ENCODE peak calls at places on chromosomes 16 and 17, in four cellular contexts. K is GM12878, L is H1, A is heart right ventricle. D is an unnamed sample.

GRCh38 chr16:86905302-86905701 is 327.0 kb downstream of the FOXL1 start:
- DNase-seq in K (no peak), A (no peak), L (no peak), D (no peak)

GRCh38 chr16:86034421-86034919 is 135.5 kb downstream of the IRF8 start:
- DNase-seq in L (no peak), A (no peak), K (no peak), D (no peak)

GRCh38 chr17:77119668-77120301 is 21.0 kb upstream of the SEC14L1 start:
- DNase-seq in A (no peak), K (no peak), L (no peak), D (no peak)

GRCh38 chr16:25299792-25300590 is 42.3 kb upstream of the ZKSCAN2 start:
- DNase-seq in A (no peak), K (no peak), L (no peak), D (no peak)

GRCh38 chr17:48596000-48596734 is 2.6 kb upstream of the HOXB5 start:
- DNase-seq in K (no peak), L (no peak), A (no peak), D (no peak)

GRCh38 chr16:54447606-54448440 is 161.2 kb upstream of the IRX3 start:
- DNase-seq in L (no peak), A (no peak), K (no peak), D (no peak)

GRCh38 chr16:23486480-23486879 is 23.8 kb downstream of the GGA2 start:
- DNase-seq in L (no peak), K (no peak), A (no peak), D (no peak)

GRCh38 chr16:12542818-12543699 is 260.6 kb downstream of the CPPED1 start:
- DNase-seq in K (no peak), L (no peak), A (no peak), D (no peak)

GRCh38 chr17:6797718-6798351 is 21.8 kb downstream of the FBXO39 start:
- DNase-seq in L (no peak), A (no peak), K (no peak), D (no peak)

GRCh38 chr16:48409839-48410610 is 24.8 kb upstream of the SIAH1 start:
- DNase-seq in K (no peak), A (no peak), L (no peak), D (no peak)

GRCh38 chr16:62940573-62940972 is 904.3 kb upstream of the CDH8 start:
- DNase-seq in L (no peak), K (no peak), A (no peak), D (no peak)

GRCh38 chr17:76452646-76453430 is at the start of gene UBE2O:
- DNase-seq in K (no peak), L (peak; percentile 98), A (peak; percentile 91), D (peak; percentile 81)

GRCh38 chr16:9053006-9053601 is 38.3 kb upstream of the HAPSTR1 start:
- DNase-seq in K (no peak), L (peak; percentile 86), A (peak; percentile 32), D (peak; percentile 37)

GRCh38 chr17:10172241-10172741 is 26.1 kb downstream of the GAS7 start:
- DNase-seq in L (no peak), A (no peak), K (no peak), D (no peak)

GRCh38 chr17:49633762-49634486 is 44.0 kb downstream of the SPOP start:
- DNase-seq in K (no peak), A (no peak), L (no peak), D (no peak)

GRCh38 chr17:539048-539447 is 175.6 kb downstream of the VPS53 start:
- DNase-seq in L (no peak), K (no peak), A (no peak), D (no peak)

GRCh38 chr16:71311553-71312158 is 22.5 kb upstream of the CMTR2 start:
- DNase-seq in A (no peak), L (peak; percentile 70), K (no peak), D (no peak)

GRCh38 chr17:42843358-42843934 is 934 bp upstream of the AOC2 start:
- DNase-seq in A (no peak), K (no peak), L (no peak), D (no peak)

GRCh38 chr16:49958474-49958873 is 66.6 kb upstream of the CNEP1R1 start:
- DNase-seq in L (no peak), K (no peak), A (no peak), D (no peak)

DNA sequence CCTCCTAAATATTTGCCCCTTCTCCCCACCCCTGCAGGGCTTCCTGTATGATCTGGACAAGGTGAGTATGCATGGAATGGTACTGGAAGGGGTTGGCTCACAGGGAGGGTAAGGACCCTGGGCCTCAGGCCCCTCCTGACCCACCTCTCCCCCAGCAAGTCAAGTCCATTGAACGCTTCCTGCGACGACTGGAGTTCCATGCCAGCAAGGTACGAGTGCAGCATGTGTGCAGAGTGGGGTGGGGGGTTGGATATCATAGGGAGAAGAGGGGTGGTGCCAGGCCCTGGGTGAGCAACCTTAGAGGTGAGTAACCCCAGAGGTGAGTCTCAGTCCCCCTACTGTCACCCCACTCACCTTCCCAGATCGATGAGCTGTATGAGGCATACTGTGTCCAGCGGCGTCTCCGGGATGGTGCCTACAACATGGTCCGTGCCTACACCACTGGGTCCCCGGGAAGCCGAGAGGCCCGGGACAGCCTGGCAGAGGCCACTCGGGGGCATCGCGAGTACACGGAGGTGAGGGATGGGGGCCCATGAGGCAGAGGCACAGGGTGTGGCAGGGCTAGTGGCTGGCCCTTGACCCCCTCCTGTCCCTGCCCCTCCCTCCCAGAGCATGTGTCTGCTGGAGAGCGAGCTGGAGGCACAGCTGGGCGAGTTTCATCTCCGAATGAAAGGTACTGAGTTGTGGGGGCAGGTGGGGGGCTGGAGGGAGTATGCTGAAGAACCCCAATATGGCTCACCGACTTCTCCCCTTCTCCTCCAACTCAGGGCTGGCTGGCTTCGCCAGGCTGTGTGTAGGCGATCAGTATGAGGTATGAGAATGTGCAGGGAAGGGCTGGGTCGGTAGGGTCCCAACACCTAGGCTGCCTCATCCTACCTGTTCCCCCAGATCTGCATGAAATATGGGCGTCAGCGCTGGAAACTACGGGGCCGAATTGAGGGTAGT is 11.3 kb downstream of the RIPOR1 start:
- DNase-seq in A (no peak), K (no peak), L (no peak), D (peak; percentile 66)
- TF ChIP-seq CTCF in A (no peak), K (no peak), L (no peak), D (no peak)

DNA sequence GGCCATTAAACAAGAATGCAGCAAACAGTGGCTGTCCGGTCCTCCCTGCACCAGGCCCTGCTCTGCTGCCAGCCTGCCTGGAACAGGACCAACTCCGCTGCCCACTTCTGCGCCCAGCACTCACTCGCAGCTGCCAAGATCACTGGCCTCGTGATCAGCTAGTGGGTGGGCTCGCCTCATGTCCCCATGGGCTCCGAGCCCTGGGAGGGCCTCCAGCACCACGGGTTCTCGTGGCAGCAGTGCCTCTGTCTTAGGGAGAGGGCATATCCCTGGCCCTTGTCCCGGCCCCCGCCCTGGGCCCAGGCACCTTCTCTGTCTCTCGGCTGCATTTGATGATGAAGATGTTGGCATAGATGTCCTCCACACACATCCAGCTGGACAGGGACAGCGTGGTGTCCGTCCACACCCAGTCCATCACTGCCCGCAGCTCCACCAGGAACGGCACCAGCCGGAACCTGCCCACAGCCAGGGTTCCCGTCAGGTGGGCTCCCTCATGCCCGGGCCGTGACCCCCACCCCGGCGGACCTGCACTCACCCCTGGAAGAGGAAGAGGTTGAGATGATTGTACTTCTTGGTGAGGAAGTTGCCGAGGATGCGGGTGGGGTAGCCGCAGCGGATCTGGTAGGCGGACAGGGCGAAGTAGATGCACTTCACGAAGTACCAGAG is 13.1 kb downstream of the CTU2 start:
- DNase-seq in A (peak; percentile 54), K (no peak), L (no peak), D (no peak)
- H3K36me3 ChIP-seq in A (peaks cover 100% of the 10 kb centered on the region), K (peaks cover 13% of the 10 kb centered on the region), L (peaks cover 47% of the 10 kb centered on the region), D (no peaks in the 10 kb centered on the region)

GRCh38 chr17:74116087-74116717 is 87.3 kb upstream of the RPL38 start:
- DNase-seq in L (no peak), A (no peak), K (no peak), D (no peak)

GRCh38 chr17:74117087-74117486 is 86.4 kb upstream of the RPL38 start:
- DNase-seq in L (no peak), K (no peak), A (no peak), D (no peak)

GRCh38 chr17:74118504-74118903 is 85.0 kb upstream of the RPL38 start:
- DNase-seq in A (no peak), L (peak; percentile 74), K (no peak), D (no peak)

GRCh38 chr17:74119049-74119580 is 84.4 kb upstream of the RPL38 start:
- DNase-seq in L (no peak), K (no peak), A (no peak), D (no peak)

GRCh38 chr17:74117999-74118421 is 85.5 kb upstream of the RPL38 start:
- DNase-seq in K (no peak), L (no peak), A (no peak), D (no peak)
- TF ChIP-seq CTCF in K (no peak), L (peak; percentile 31), A (no peak), D (no peak)

GRCh38 chr16:74695450-74696422 is 4.9 kb downstream of the MLKL start:
- DNase-seq in L (peak; percentile 80), K (peak; percentile 72), A (peak; percentile 70), D (peak; percentile 80)

DNA sequence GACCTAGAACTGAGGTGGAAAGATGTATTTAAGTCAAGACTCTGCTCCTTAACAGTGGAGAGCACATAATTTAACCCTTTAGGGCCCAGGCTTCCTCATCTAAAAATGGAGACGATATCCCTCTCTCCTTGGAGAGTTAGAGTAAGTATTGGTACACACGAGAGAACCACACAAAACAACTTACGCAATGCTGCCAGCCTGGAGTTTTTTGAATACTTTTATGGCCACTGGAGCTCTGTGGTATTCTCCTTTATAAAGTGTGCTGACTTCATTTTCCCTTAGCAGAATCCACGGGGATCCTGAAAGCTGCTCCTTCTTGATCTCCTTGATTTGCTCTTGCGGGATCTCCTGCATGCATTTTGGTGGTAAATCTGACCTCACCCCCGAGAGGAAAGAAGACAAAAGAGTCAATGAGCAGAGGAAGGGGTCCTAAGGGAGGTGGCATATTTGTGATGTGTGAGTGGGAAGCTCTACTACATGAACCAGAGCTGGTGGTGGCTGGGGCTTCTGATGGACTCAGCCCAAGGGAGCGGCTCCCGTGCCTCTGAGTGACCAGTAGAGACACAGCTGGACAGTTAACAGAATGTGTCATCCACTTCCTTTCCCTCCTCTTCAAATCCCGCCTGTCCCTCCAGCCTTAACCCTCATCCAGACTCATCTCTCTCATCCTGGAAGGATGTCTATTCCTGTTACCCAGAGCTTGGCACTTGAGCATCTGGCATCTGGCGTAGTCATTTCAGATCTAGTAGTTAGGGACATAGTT is 9.4 kb downstream of the MLKL start:
- DNase-seq in A (no peak), L (no peak), K (no peak), D (no peak)
- H3K36me3 ChIP-seq in A (peaks cover 94% of the 10 kb centered on the region), L (no peaks in the 10 kb centered on the region), K (peaks cover 8% of the 10 kb centered on the region), D (no peaks in the 10 kb centered on the region)

DNA sequence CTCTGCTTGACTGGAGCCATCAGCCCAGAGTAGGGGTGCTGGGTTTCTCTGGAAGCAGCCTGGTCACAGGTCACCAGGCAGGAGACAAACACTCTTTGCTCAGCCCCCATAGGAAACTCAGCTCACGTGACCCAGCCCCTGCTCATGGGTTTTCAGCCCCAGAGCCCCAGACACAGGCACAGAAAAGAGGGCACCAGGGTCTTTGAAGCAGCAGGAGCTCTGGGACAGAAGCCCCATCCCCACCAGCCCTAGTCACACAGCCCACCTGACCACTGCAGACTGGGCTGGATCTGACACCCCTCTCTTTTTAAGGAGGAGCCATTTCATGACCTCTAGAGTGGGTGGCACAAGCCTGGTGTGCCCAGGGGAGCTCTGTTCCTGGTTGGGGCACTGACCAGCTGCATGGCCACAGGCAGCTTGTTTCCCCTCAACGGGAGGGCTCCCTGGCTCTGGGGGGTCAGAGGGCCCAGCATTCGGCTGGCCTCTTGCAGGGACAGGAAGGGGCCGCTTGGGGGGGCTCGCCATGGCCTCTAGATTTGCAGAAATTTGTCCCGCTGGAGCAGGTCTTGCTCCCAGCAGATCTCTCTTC is 13.8 kb upstream of the CD79B start:
- DNase-seq in L (no peak), K (no peak), A (no peak), D (peak; percentile 42)
- TF ChIP-seq CTCF in L (no peak), K (no peak), A (no peak), D (no peak)